ENCODE peak calls at places on chromosomes 3 and 15, in ten cellular contexts. A is psoas muscle, W is neural progenitor cell, P is heart left ventricle, G is lower lobe of right lung, I is left lung, Z is fibroblast of lung, K is ovary, X is BE2C, N is A673. H is an unnamed sample. For H3K4me1, the result is how much of the 10 kb centered on the place peaks cover.

GRCh38 chr3:189167027-189167766 is 4.6 kb upstream of the TPRG1 start:
- DNase-seq in A (no peak), W (no peak), P (no peak), G (peak), I (peak), Z (no peak), K (no peak), X (no peak), N (no peak), H (no peak)

GRCh38 chr15:99148851-99149276 is 44.0 kb downstream of the SYNM start:
- DNase-seq in A (no peak), W (no peak), P (no peak), G (no peak), I (no peak), Z (no peak), K (no peak), X (no peak), N (no peak), H (no peak)

GRCh38 chr3:126364130-126364695 is 7.0 kb upstream of the KLF15 start:
- DNase-seq in A (peak), W (no peak), P (no peak), G (peak), I (peak), Z (no peak), K (peak), X (peak), N (no peak), H (no peak)

GRCh38 chr3:124770341-124771082 is 40.3 kb downstream of the UMPS start:
- DNase-seq in A (peak), W (peak), P (peak), G (no peak), I (no peak), Z (peak), K (no peak), X (peak), N (peak), H (no peak)

GRCh38 chr3:172635588-172635987 is 75.3 kb downstream of the NCEH1 start:
- DNase-seq in A (no peak), W (no peak), P (no peak), G (no peak), I (no peak), Z (no peak), K (no peak), X (no peak), N (no peak), H (no peak)

GRCh38 chr3:100306695-100307094 is 27.9 kb upstream of the NIT2 start:
- DNase-seq in A (no peak), W (no peak), P (no peak), G (no peak), I (no peak), Z (no peak), K (no peak), X (no peak), N (no peak), H (no peak)

GRCh38 chr3:65672876-65673815 is 365.6 kb downstream of the MAGI1 start:
- DNase-seq in A (peak), W (peak), P (peak), G (peak), I (no peak), Z (peak), K (peak), X (peak), N (peak), H (no peak)

GRCh38 chr3:145125307-145125706 is 1035.7 kb downstream of the PLOD2 start:
- DNase-seq in A (no peak), W (no peak), P (no peak), G (no peak), I (no peak), Z (no peak), K (no peak), X (no peak), N (peak), H (no peak)

GRCh38 chr15:90539789-90540188 is 10.1 kb downstream of the CRTC3 start:
- DNase-seq in A (no peak), W (no peak), P (no peak), G (no peak), I (no peak), Z (no peak), K (no peak), X (no peak), N (no peak), H (no peak)

GRCh38 chr3:183536238-183536880 is 19.1 kb downstream of the KLHL6 start:
- DNase-seq in A (no peak), W (no peak), P (no peak), G (no peak), I (no peak), Z (no peak), K (no peak), X (no peak), N (no peak), H (no peak)

GRCh38 chr3:81676706-81677456 is 84.6 kb downstream of the GBE1 start:
- DNase-seq in A (no peak), W (no peak), P (no peak), G (no peak), I (no peak), Z (no peak), K (no peak), X (no peak), N (no peak), H (no peak)

GRCh38 chr3:195068045-195068444 is 202.9 kb downstream of the XXYLT1 start:
- DNase-seq in A (no peak), W (no peak), P (no peak), G (no peak), I (no peak), Z (peak), K (no peak), X (no peak), N (no peak), H (no peak)

GRCh38 chr3:182606905-182607504 is 186.3 kb upstream of the ATP11B start:
- DNase-seq in A (no peak), W (no peak), P (no peak), G (no peak), I (no peak), Z (no peak), K (no peak), X (no peak), N (no peak), H (no peak)

GRCh38 chr15:99451484-99451883 is 114.3 kb upstream of the MEF2A start:
- DNase-seq in A (no peak), W (no peak), P (no peak), G (no peak), I (no peak), Z (no peak), K (peak), X (no peak), N (no peak), H (no peak)

GRCh38 chr3:45664558-45664957 is 24.6 kb upstream of the SACM1L start:
- DNase-seq in A (no peak), W (no peak), P (no peak), G (peak), I (no peak), Z (no peak), K (no peak), X (no peak), N (no peak), H (no peak)

GRCh38 chr15:49040151-49040550 is 6.1 kb downstream of the SECISBP2L start:
- DNase-seq in A (no peak), W (no peak), P (no peak), G (no peak), I (no peak), Z (no peak), K (no peak), X (no peak), N (no peak), H (no peak)

GRCh38 chr15:49044002-49044401 is 2.2 kb downstream of the SECISBP2L start:
- DNase-seq in A (no peak), W (no peak), P (no peak), G (no peak), I (no peak), Z (no peak), K (no peak), X (no peak), N (no peak), H (no peak)

GRCh38 chr15:49038382-49038781 is 7.9 kb downstream of the SECISBP2L start:
- DNase-seq in A (no peak), W (no peak), P (no peak), G (no peak), I (no peak), Z (no peak), K (no peak), X (no peak), N (no peak), H (no peak)

GRCh38 chr15:49042165-49042564 is 4.1 kb downstream of the SECISBP2L start:
- DNase-seq in A (no peak), W (no peak), P (no peak), G (no peak), I (no peak), Z (no peak), K (no peak), X (no peak), N (no peak), H (no peak)

GRCh38 chr15:49041406-49041805 is 4.8 kb downstream of the SECISBP2L start:
- DNase-seq in A (no peak), W (no peak), P (no peak), G (no peak), I (no peak), Z (peak), K (no peak), X (no peak), N (no peak), H (no peak)
- H3K4me1 ChIP-seq in A (under half), W (under half), P (under half), G (half or more), I (under half), Z (under half), K (under half), X (under half), N (under half), H (under half)

DNA sequence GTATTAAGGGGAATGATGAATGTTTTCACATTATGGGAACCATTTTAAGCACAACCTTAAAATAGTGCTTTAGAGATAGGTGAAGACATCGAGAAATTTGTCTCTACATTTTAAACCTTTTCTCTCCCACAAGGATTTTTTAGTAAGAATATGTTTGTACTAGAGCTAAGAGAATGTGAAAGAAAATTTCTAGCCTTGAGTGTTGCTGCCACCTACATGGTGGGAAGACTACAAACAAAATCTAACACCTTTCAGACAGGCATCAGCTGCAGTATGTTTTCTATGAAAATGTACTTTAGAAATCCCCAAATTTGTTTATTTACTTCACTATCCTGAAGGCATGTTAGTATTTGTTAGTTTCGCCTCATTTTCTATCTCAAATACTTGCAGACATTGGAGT is 247.4 kb downstream of the WDR72 start:
- DNase-seq in A (no peak), W (no peak), P (no peak), G (no peak), I (no peak), Z (no peak), K (no peak), X (no peak), N (no peak), H (no peak)
- TF ChIP-seq CTCF in A (no peak), W (peak), P (no peak), G (no peak), I (no peak), Z (no peak), K (no peak), X (no peak), N (no peak), H (no peak)

GRCh38 chr15:39888809-39889208 is 31.3 kb downstream of the GPR176 start:
- DNase-seq in A (no peak), W (no peak), P (no peak), G (no peak), I (no peak), Z (no peak), K (no peak), X (no peak), N (peak), H (no peak)
- H3K4me1 ChIP-seq in A (under half), W (under half), P (under half), G (under half), I (under half), Z (under half), K (under half), X (under half), N (under half), H (under half)

GRCh38 chr15:78697449-78697848 is 56.4 kb upstream of the CHRNB4 start:
- DNase-seq in A (no peak), W (no peak), P (no peak), G (no peak), I (no peak), Z (no peak), K (no peak), X (no peak), N (no peak), H (no peak)

GRCh38 chr15:78708713-78709112 is 67.7 kb upstream of the CHRNB4 start:
- DNase-seq in A (no peak), W (no peak), P (no peak), G (no peak), I (no peak), Z (no peak), K (no peak), X (peak), N (no peak), H (no peak)

DNA sequence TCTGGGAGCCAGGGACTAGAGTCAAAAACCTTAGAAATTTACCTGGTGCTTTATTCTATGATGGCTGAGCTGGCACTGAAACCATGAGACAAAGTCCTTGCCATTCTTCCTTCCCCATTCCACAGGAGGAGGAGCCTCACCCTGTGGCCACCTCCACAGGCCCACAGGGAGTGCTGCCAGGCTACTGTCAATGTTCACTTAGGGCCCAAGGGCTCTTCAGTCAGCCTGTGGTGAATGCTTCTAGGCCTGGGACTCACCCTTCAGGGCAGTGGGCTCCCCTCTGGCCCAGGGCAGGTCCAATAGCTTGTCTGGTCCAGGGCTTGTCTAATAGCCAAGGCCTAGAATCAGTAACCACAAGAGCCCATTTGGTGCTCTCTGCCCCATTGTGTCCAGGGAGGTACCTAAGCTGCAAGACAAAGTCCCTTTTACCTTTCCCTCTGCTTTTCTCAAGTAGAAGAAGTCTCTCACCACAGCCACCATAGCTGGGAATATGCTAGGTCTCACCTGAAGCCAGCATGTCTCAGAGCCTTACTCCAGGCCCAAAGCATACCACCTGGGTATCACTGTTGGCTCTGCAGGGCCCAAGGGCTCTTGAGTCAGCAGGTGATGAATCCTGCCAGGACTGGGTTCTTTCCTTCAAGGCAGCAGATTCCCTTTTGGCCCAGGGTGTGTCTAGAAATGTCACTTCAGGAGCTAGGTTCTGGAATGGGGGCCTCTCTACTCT is 61.8 kb upstream of the CHRNB4 start:
- DNase-seq in A (no peak), W (no peak), P (no peak), G (no peak), I (no peak), Z (no peak), K (no peak), X (no peak), N (no peak), H (no peak)
- TF ChIP-seq CTCF in A (no peak), W (no peak), P (no peak), G (no peak), I (no peak), Z (no peak), K (no peak), X (no peak), N (no peak), H (no peak)

GRCh38 chr3:27717200-27717852 is 4.8 kb downstream of the EOMES start:
- DNase-seq in A (no peak), W (no peak), P (no peak), G (no peak), I (no peak), Z (no peak), K (no peak), X (no peak), N (no peak), H (no peak)
- H3K4me1 ChIP-seq in A (under half), W (under half), P (under half), G (under half), I (under half), Z (under half), K (under half), X (under half), N (under half), H (under half)

GRCh38 chr3:55549172-55549571 is 62.1 kb upstream of the WNT5A start:
- DNase-seq in A (no peak), W (peak), P (no peak), G (no peak), I (no peak), Z (peak), K (no peak), X (no peak), N (peak), H (no peak)
- TF ChIP-seq CTCF in A (peak), W (peak), P (no peak), G (no peak), I (no peak), Z (peak), K (no peak), X (no peak), N (peak), H (no peak)